ENCODE peak calls at places on chromosomes 6 and 20, in ten cellular contexts. I, F, G, Z, V, C, D, L, U and T are unnamed samples. For H3K4me1 and H3K27me3, the result is how much of the 10 kb centered on the place peaks cover.

GRCh38 chr6:14258695-14259655 is 141.4 kb downstream of the CD83 start:
- DNase-seq in I (no peak), F (no peak), G (no peak), Z (no peak), V (no peak), C (no peak), D (no peak), L (no peak), U (no peak), T (no peak)

GRCh38 chr6:144847906-144848305 is 562.8 kb downstream of the UTRN start:
- DNase-seq in I (no peak), F (no peak), G (no peak), Z (no peak), V (no peak), C (no peak), D (no peak), L (no peak), U (no peak), T (no peak)

GRCh38 chr6:14231546-14232280 is 114.1 kb downstream of the CD83 start:
- DNase-seq in I (no peak), F (no peak), G (no peak), Z (no peak), V (no peak), C (no peak), D (no peak), L (no peak), U (no peak), T (no peak)

GRCh38 chr6:141475269-141475668 is 657.5 kb upstream of the GJE1 start:
- DNase-seq in I (no peak), F (no peak), G (no peak), Z (no peak), V (no peak), C (no peak), D (no peak), L (no peak), U (no peak), T (no peak)

GRCh38 chr20:54212226-54212625 is 4.3 kb downstream of the PFDN4 start:
- DNase-seq in I (no peak), F (no peak), G (no peak), Z (no peak), V (no peak), C (no peak), D (no peak), L (no peak), U (no peak), T (no peak)

GRCh38 chr6:99225172-99225571 is 124.3 kb downstream of the FAXC start:
- DNase-seq in I (no peak), F (no peak), G (no peak), Z (no peak), V (no peak), C (no peak), D (no peak), L (no peak), U (no peak), T (no peak)

GRCh38 chr6:167401525-167402194 is 76.8 kb downstream of the TTLL2 start:
- DNase-seq in I (no peak), F (no peak), G (no peak), Z (peak), V (no peak), C (no peak), D (no peak), L (no peak), U (no peak), T (no peak)

GRCh38 chr6:125165256-125165655 is 11.7 kb downstream of the TPD52L1 start:
- DNase-seq in I (no peak), F (no peak), G (no peak), Z (no peak), V (no peak), C (no peak), D (no peak), L (no peak), U (no peak), T (no peak)

GRCh38 chr6:145731432-145731831 is 3.9 kb downstream of the EPM2A start:
- DNase-seq in I (no peak), F (no peak), G (no peak), Z (no peak), V (no peak), C (no peak), D (no peak), L (no peak), U (no peak), T (no peak)

GRCh38 chr20:31666258-31667042 is 28.7 kb downstream of the COX4I2 start:
- DNase-seq in I (no peak), F (no peak), G (no peak), Z (no peak), V (peak), C (no peak), D (peak), L (peak), U (no peak), T (peak)

GRCh38 chr20:56454754-56455153 is 13.7 kb upstream of the RTF2 start:
- DNase-seq in I (no peak), F (no peak), G (no peak), Z (no peak), V (no peak), C (no peak), D (no peak), L (no peak), U (no peak), T (no peak)

GRCh38 chr20:34240698-34241615 is at the start of gene ASIP:
- DNase-seq in I (no peak), F (no peak), G (no peak), Z (peak), V (no peak), C (no peak), D (no peak), L (no peak), U (no peak), T (no peak)

GRCh38 chr6:132354517-132355167 is 46.6 kb downstream of the MOXD1 start:
- DNase-seq in I (no peak), F (no peak), G (peak), Z (peak), V (peak), C (no peak), D (peak), L (peak), U (peak), T (no peak)

GRCh38 chr20:58538752-58539151 is 23.6 kb upstream of the APCDD1L start:
- DNase-seq in I (no peak), F (no peak), G (no peak), Z (no peak), V (no peak), C (no peak), D (no peak), L (no peak), U (no peak), T (no peak)

GRCh38 chr20:20743511-20744169 is 31.2 kb upstream of the RALGAPA2 start:
- DNase-seq in I (peak), F (peak), G (no peak), Z (peak), V (peak), C (no peak), D (peak), L (no peak), U (no peak), T (no peak)

GRCh38 chr20:33685328-33686007 is 717 bp downstream of the E2F1 start:
- DNase-seq in I (peak), F (no peak), G (no peak), Z (peak), V (peak), C (no peak), D (no peak), L (peak), U (peak), T (peak)

GRCh38 chr6:37847704-37848103 is 28.2 kb downstream of the ZFAND3 start:
- DNase-seq in I (no peak), F (no peak), G (no peak), Z (no peak), V (no peak), C (no peak), D (no peak), L (no peak), U (no peak), T (no peak)

GRCh38 chr20:23362392-23363256 is 642 bp downstream of the GZF1 start:
- DNase-seq in I (peak), F (peak), G (peak), Z (peak), V (peak), C (no peak), D (peak), L (peak), U (peak), T (peak)

GRCh38 chr6:44381739-44382138 is 5.8 kb upstream of the CDC5L start:
- DNase-seq in I (no peak), F (no peak), G (no peak), Z (no peak), V (no peak), C (no peak), D (peak), L (no peak), U (no peak), T (no peak)

GRCh38 chr20:59010321-59010994 is 3.4 kb upstream of the CTSZ start:
- DNase-seq in I (peak), F (no peak), G (no peak), Z (no peak), V (no peak), C (no peak), D (no peak), L (no peak), U (no peak), T (no peak)

GRCh38 chr6:78810146-78810545 is 57.2 kb upstream of the IRAK1BP1 start:
- DNase-seq in I (no peak), F (peak), G (no peak), Z (peak), V (no peak), C (peak), D (no peak), L (no peak), U (peak), T (peak)

GRCh38 chr6:166076625-166077024 is 91.0 kb downstream of the TBXT start:
- DNase-seq in I (no peak), F (no peak), G (no peak), Z (peak), V (no peak), C (no peak), D (no peak), L (no peak), U (no peak), T (no peak)

GRCh38 chr6:128098000-128098581 is 197.2 kb upstream of the THEMIS start:
- DNase-seq in I (no peak), F (no peak), G (no peak), Z (no peak), V (no peak), C (no peak), D (no peak), L (no peak), U (no peak), T (no peak)

GRCh38 chr20:33846291-33846916 is 35.3 kb downstream of the CHMP4B start:
- DNase-seq in I (peak), F (no peak), G (no peak), Z (no peak), V (peak), C (no peak), D (peak), L (no peak), U (peak), T (peak)

GRCh38 chr6:126388235-126388634 is 48.3 kb downstream of the CENPW start:
- DNase-seq in I (no peak), F (no peak), G (no peak), Z (no peak), V (no peak), C (no peak), D (no peak), L (no peak), U (peak), T (no peak)

GRCh38 chr20:23106271-23106851 is 20.2 kb upstream of the CD93 start:
- DNase-seq in I (no peak), F (no peak), G (no peak), Z (peak), V (no peak), C (no peak), D (peak), L (no peak), U (no peak), T (no peak)

GRCh38 chr6:157456524-157456829 is 75.5 kb downstream of the ZDHHC14 start:
- DNase-seq in I (no peak), F (no peak), G (no peak), Z (no peak), V (no peak), C (no peak), D (no peak), L (no peak), U (no peak), T (no peak)

GRCh38 chr6:21188505-21189223 is 404.9 kb upstream of the SOX4 start:
- DNase-seq in I (no peak), F (no peak), G (no peak), Z (no peak), V (no peak), C (no peak), D (no peak), L (no peak), U (no peak), T (no peak)

GRCh38 chr6:106745824-106746610 is 116.6 kb downstream of the QRSL1 start:
- DNase-seq in I (no peak), F (no peak), G (no peak), Z (no peak), V (no peak), C (no peak), D (no peak), L (no peak), U (no peak), T (no peak)

GRCh38 chr6:149212892-149213786 is 104.4 kb upstream of the TAB2 start:
- DNase-seq in I (no peak), F (no peak), G (no peak), Z (no peak), V (no peak), C (no peak), D (no peak), L (no peak), U (no peak), T (no peak)

GRCh38 chr6:105645958-105646357 is 243.1 kb upstream of the PREP start:
- DNase-seq in I (no peak), F (no peak), G (no peak), Z (no peak), V (no peak), C (no peak), D (no peak), L (no peak), U (no peak), T (no peak)

GRCh38 chr6:29685718-29686326 is 4.9 kb upstream of the ZFP57 start:
- DNase-seq in I (no peak), F (peak), G (no peak), Z (peak), V (peak), C (no peak), D (no peak), L (no peak), U (no peak), T (no peak)

GRCh38 chr20:43507150-43508080 is at the start of gene L3MBTL1:
- DNase-seq in I (no peak), F (peak), G (no peak), Z (peak), V (peak), C (peak), D (no peak), L (no peak), U (peak), T (peak)

GRCh38 chr20:33840759-33841438 is 29.8 kb downstream of the CHMP4B start:
- DNase-seq in I (no peak), F (peak), G (no peak), Z (no peak), V (no peak), C (no peak), D (no peak), L (no peak), U (no peak), T (no peak)

GRCh38 chr6:2839982-2840793 is 1.5 kb downstream of the SERPINB1 start:
- DNase-seq in I (no peak), F (no peak), G (no peak), Z (no peak), V (peak), C (no peak), D (no peak), L (peak), U (no peak), T (no peak)

GRCh38 chr6:2840794-2841061 is 935 bp downstream of the SERPINB1 start:
- DNase-seq in I (no peak), F (no peak), G (no peak), Z (no peak), V (peak), C (no peak), D (no peak), L (no peak), U (no peak), T (no peak)

GRCh38 chr6:2841264-2842138 is at the start of gene SERPINB1:
- DNase-seq in I (peak), F (peak), G (peak), Z (peak), V (peak), C (peak), D (peak), L (peak), U (peak), T (peak)

GRCh38 chr6:2843138-2843740 is 1.6 kb upstream of the SERPINB1 start:
- DNase-seq in I (no peak), F (no peak), G (no peak), Z (no peak), V (no peak), C (no peak), D (no peak), L (peak), U (no peak), T (no peak)

DNA sequence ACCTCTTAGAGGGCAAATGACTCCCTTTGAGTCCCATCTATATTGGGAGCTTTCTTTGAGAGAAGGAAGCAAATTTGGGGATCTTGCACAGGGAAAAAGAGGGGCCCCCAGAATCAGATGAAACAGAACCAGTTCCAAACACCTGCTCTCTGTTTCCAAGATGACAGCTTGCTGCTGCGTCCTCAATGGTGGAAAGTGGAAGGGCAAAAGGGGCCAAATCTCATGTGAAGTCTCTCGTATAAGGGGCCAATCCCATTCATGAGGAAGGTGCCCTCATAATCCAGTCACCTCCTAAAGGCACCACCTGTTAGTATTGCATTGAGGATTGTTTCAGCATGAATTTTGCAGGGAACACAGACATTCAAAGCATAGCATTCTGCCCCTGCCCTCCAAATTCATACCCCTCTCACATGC is 483 bp upstream of the SERPINB1 start:
- DNase-seq in I (no peak), F (no peak), G (no peak), Z (no peak), V (no peak), C (no peak), D (no peak), L (peak), U (no peak), T (no peak)
- H3K4me1 ChIP-seq in I (under half), F (under half), G (under half), Z (under half), V (under half), C (under half), D (under half), L (under half), U (under half), T (under half)

GRCh38 chr20:62222266-62222850 is 2.3 kb upstream of the HRH3 start:
- DNase-seq in I (no peak), F (no peak), G (no peak), Z (no peak), V (no peak), C (no peak), D (no peak), L (no peak), U (no peak), T (no peak)

GRCh38 chr20:62219101-62219991 is 732 bp downstream of the HRH3 start:
- DNase-seq in I (no peak), F (peak), G (no peak), Z (peak), V (peak), C (no peak), D (no peak), L (no peak), U (peak), T (no peak)

GRCh38 chr20:62219992-62220665 is at the start of gene HRH3:
- DNase-seq in I (no peak), F (peak), G (peak), Z (peak), V (peak), C (no peak), D (no peak), L (no peak), U (peak), T (peak)

GRCh38 chr20:62222972-62223371 is 2.9 kb upstream of the HRH3 start:
- DNase-seq in I (no peak), F (no peak), G (no peak), Z (no peak), V (no peak), C (no peak), D (no peak), L (no peak), U (no peak), T (no peak)

GRCh38 chr20:62220666-62221568 is 839 bp upstream of the HRH3 start:
- DNase-seq in I (no peak), F (no peak), G (no peak), Z (peak), V (no peak), C (no peak), D (no peak), L (no peak), U (no peak), T (no peak)
- H3K27me3 ChIP-seq in I (under half), F (half or more), G (under half), Z (under half), V (under half), C (half or more), D (under half), L (under half), U (under half), T (half or more)

GRCh38 chr6:142822383-142822782 is 122.6 kb downstream of the HIVEP2 start:
- DNase-seq in I (no peak), F (no peak), G (no peak), Z (no peak), V (no peak), C (no peak), D (no peak), L (no peak), U (no peak), T (no peak)

GRCh38 chr6:142821164-142821716 is 123.7 kb downstream of the HIVEP2 start:
- DNase-seq in I (no peak), F (no peak), G (no peak), Z (no peak), V (no peak), C (no peak), D (no peak), L (no peak), U (no peak), T (no peak)

GRCh38 chr6:142821860-142822259 is 123.1 kb downstream of the HIVEP2 start:
- DNase-seq in I (no peak), F (no peak), G (no peak), Z (no peak), V (peak), C (no peak), D (no peak), L (no peak), U (no peak), T (no peak)

GRCh38 chr6:142820336-142821016 is 124.5 kb downstream of the HIVEP2 start:
- DNase-seq in I (no peak), F (no peak), G (no peak), Z (no peak), V (no peak), C (no peak), D (no peak), L (no peak), U (no peak), T (no peak)

DNA sequence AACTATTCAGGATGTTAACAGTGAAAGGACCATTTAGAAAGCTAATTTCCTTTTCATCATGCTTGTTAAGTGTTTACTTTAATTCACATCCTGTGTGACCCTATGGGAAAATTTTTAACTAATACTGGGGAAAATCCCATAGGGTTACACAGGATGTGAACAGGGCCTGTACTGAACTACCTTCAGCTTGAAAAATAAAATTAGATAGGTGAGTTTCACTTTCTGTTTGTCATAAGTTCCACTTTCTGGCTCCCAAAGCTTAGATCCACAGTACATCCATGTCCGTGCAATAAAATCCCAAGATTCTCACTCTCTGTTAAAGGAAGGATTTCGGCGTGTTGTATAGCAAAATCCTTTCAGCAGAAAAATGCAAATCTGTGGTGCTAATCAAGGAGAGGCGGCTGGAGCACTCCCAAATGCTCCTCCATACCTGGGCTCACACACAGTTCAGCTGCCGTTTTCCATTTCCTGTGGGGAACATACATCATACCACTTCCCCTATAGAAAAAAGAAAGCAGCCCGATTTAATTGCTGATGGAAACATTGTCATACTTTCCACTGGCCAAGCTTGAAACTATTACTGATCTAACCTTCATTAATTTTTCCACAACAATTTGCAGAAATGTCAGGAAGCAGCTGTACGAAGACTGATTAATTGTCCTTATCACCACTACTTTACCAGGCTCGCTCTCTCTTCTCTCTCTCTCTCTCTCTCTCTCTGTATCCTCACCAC is 125.2 kb downstream of the HIVEP2 start:
- DNase-seq in I (no peak), F (no peak), G (no peak), Z (no peak), V (peak), C (no peak), D (no peak), L (peak), U (no peak), T (no peak)
- H3K4me3 ChIP-seq in I (peak), F (no peak), G (peak), Z (no peak), V (peak), C (no peak), D (peak), L (peak), U (peak), T (no peak)

GRCh38 chr20:50269111-50270033 is 78.7 kb downstream of the CEBPB start:
- DNase-seq in I (no peak), F (no peak), G (no peak), Z (no peak), V (no peak), C (no peak), D (no peak), L (no peak), U (no peak), T (no peak)

GRCh38 chr20:50267041-50267865 is 76.6 kb downstream of the CEBPB start:
- DNase-seq in I (no peak), F (no peak), G (no peak), Z (peak), V (peak), C (no peak), D (peak), L (no peak), U (no peak), T (peak)

GRCh38 chr20:50266293-50267040 is 75.8 kb downstream of the CEBPB start:
- DNase-seq in I (no peak), F (no peak), G (no peak), Z (no peak), V (no peak), C (no peak), D (no peak), L (no peak), U (no peak), T (no peak)

GRCh38 chr20:50270034-50270395 is 79.4 kb downstream of the CEBPB start:
- DNase-seq in I (no peak), F (no peak), G (no peak), Z (no peak), V (no peak), C (no peak), D (no peak), L (no peak), U (no peak), T (no peak)

GRCh38 chr20:50267866-50268219 is 77.2 kb downstream of the CEBPB start:
- DNase-seq in I (no peak), F (no peak), G (no peak), Z (no peak), V (no peak), C (no peak), D (no peak), L (no peak), U (no peak), T (no peak)
- H3K4me1 ChIP-seq in I (under half), F (under half), G (under half), Z (under half), V (under half), C (under half), D (under half), L (under half), U (under half), T (under half)